ENCODE peak calls at places on chromosomes 4 and X, in six cellular contexts. E, C, F, M, D and N are unnamed samples.

GRCh38 chr4:4995103-4995761 is 24.0 kb downstream of the CYTL1 start:
- DNase-seq in E (peak; percentile 81), C (peak; percentile 85), F (peak; percentile 92), M (no peak), D (peak; percentile 37), N (peak; percentile 70)

GRCh38 chr4:40003986-40004385 is 26.3 kb upstream of the PDS5A start:
- DNase-seq in E (no peak), C (no peak), F (no peak), M (no peak), D (peak; percentile 62), N (peak; percentile 6)

GRCh38 chr4:81607947-81608346 is 136.2 kb upstream of the RASGEF1B start:
- DNase-seq in E (no peak), C (no peak), F (no peak), M (peak; percentile 56), D (peak; percentile 72), N (no peak)

GRCh38 chrX:55342533-55343501 is 78.1 kb upstream of the PAGE3 start:
- DNase-seq in E (no peak), C (no peak), F (no peak), M (no peak), D (peak; percentile 82), N (peak; percentile 43)

GRCh38 chrX:2632533-2633504 is 58.3 kb upstream of the CD99 start:
- DNase-seq in E (no peak), C (no peak), F (no peak), M (no peak), D (peak; percentile 73), N (no peak)

GRCh38 chr4:45437381-45437780 is 686.5 kb downstream of the GABRG1 start:
- DNase-seq in E (no peak), C (no peak), F (no peak), M (no peak), D (no peak), N (no peak)

GRCh38 chrX:1246816-1247215 is 21.8 kb upstream of the CSF2RA start:
- DNase-seq in E (peak; percentile 75), C (peak; percentile 76), F (peak; percentile 95), M (no peak), D (no peak), N (peak; percentile 78)

GRCh38 chr4:56757821-56758400 is 63.6 kb downstream of the SPINK2 start:
- DNase-seq in E (no peak), C (peak; percentile 65), F (no peak), M (peak; percentile 95), D (peak; percentile 92), N (peak; percentile 92)

DNA sequence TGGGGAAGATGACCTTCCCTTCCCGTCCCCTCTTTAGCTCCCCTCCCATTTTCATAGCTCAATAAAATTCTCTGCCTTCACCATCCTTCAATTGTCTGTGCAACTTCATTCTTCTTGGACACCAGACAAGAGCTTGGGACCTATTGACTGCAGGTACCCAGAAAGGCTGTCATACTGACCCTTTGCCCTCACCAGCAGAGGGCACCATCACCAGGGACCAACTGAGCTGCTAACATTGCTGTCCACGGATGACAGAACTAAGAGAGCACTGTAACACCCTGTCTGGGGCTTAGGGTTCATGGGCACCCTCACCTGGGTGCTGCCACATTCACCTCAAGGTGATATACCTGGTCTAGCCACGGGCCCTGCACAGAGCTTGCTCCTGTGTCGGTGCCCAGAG is 141.3 kb upstream of the VCX3B start:
- DNase-seq in E (no peak), C (no peak), F (no peak), M (no peak), D (no peak), N (peak; percentile 0)
- TF ChIP-seq CTCF in E (peak; percentile 11), C (peak; percentile 10), F (no peak), M (no peak), D (peak; percentile 53), N (peak; percentile 10)

GRCh38 chr4:175509320-175509719 is 302.7 kb downstream of the GPM6A start:
- DNase-seq in E (no peak), C (peak; percentile 14), F (no peak), M (no peak), D (no peak), N (peak; percentile 22)
- TF ChIP-seq CTCF in E (no peak), C (no peak), F (no peak), M (no peak), D (no peak), N (peak; percentile 30)

DNA sequence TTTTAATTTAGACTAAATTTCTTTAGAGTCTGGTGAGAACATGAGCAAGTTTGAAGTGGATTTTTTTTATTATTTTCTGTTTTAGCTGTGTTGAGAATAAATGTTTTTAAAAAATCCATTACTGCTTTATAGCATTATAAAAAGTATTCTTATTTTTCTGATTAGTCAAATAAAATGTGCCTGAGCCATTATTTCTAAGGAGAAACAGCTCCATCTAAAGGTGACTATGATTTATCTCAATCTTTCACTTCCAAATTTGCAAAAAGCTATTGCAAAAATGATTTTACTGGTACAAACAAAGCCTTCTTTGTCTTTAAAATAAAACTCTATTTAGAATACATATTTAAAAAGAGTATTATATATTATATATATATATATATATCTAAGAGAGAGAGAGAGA is 959.2 kb downstream of the FAM133A start:
- DNase-seq in E (no peak), C (no peak), F (no peak), M (no peak), D (peak; percentile 0), N (no peak)
- TF ChIP-seq CTCF in E (no peak), C (no peak), F (no peak), M (no peak), D (no peak), N (no peak)

GRCh38 chr4:126790633-126791032 is 842.1 kb upstream of the INTU start:
- DNase-seq in E (no peak), C (peak; percentile 10), F (no peak), M (no peak), D (no peak), N (no peak)
- TF ChIP-seq CTCF in E (no peak), C (no peak), F (no peak), M (no peak), D (no peak), N (no peak)

GRCh38 chr4:104491396-104491821 is 3.3 kb downstream of the CXXC4 start:
- DNase-seq in E (peak; percentile 69), C (peak; percentile 76), F (no peak), M (no peak), D (no peak), N (peak; percentile 84)
- TF ChIP-seq CTCF in E (no peak), C (no peak), F (no peak), M (no peak), D (no peak), N (peak; percentile 8)